ENCODE peak calls at places on chromosomes 11 and 22, in eight cellular contexts. One of them, this sample, is unnamed.

GRCh38 chr22:46577361-46578249 is 40.2 kb upstream of the CELSR1 start:
- DNase-seq in mammary epithelial cell: no peak
- DNase-seq in HCT116: no peak
- DNase-seq in head of caudate nucleus: peak
- DNase-seq in DMS153: no peak
- DNase-seq in astrocyte of the spinal cord: no peak
- DNase-seq in activated T-cell treated with anti-CD3 and anti-CD28 coated beads, Interleukin-2, amount 50 U/mL, for 72 hours: peak
- DNase-seq in AG09309: no peak
- DNase-seq in this sample: peak

GRCh38 chr11:20235164-20235563 is 74.9 kb upstream of the DBX1 start:
- DNase-seq in mammary epithelial cell: no peak
- DNase-seq in HCT116: no peak
- DNase-seq in head of caudate nucleus: no peak
- DNase-seq in DMS153: no peak
- DNase-seq in astrocyte of the spinal cord: no peak
- DNase-seq in activated T-cell treated with anti-CD3 and anti-CD28 coated beads, Interleukin-2, amount 50 U/mL, for 72 hours: no peak
- DNase-seq in AG09309: no peak
- DNase-seq in this sample: no peak

GRCh38 chr11:27626269-27626937 is 73.9 kb downstream of the BDNF start:
- DNase-seq in mammary epithelial cell: no peak
- DNase-seq in HCT116: no peak
- DNase-seq in head of caudate nucleus: no peak
- DNase-seq in DMS153: no peak
- DNase-seq in astrocyte of the spinal cord: no peak
- DNase-seq in activated T-cell treated with anti-CD3 and anti-CD28 coated beads, Interleukin-2, amount 50 U/mL, for 72 hours: no peak
- DNase-seq in AG09309: no peak
- DNase-seq in this sample: no peak

GRCh38 chr11:32641361-32641760 is 57.7 kb downstream of the EIF3M start:
- DNase-seq in mammary epithelial cell: no peak
- DNase-seq in HCT116: no peak
- DNase-seq in head of caudate nucleus: no peak
- DNase-seq in DMS153: no peak
- DNase-seq in astrocyte of the spinal cord: no peak
- DNase-seq in activated T-cell treated with anti-CD3 and anti-CD28 coated beads, Interleukin-2, amount 50 U/mL, for 72 hours: no peak
- DNase-seq in AG09309: no peak
- DNase-seq in this sample: no peak

GRCh38 chr11:13261600-13262061 is 16.0 kb upstream of the BMAL1 start:
- DNase-seq in mammary epithelial cell: peak
- DNase-seq in HCT116: peak
- DNase-seq in head of caudate nucleus: no peak
- DNase-seq in DMS153: no peak
- DNase-seq in astrocyte of the spinal cord: peak
- DNase-seq in activated T-cell treated with anti-CD3 and anti-CD28 coated beads, Interleukin-2, amount 50 U/mL, for 72 hours: no peak
- DNase-seq in AG09309: peak
- DNase-seq in this sample: no peak

GRCh38 chr22:42560781-42561180 is 7.0 kb downstream of the SERHL2 start:
- DNase-seq in mammary epithelial cell: no peak
- DNase-seq in HCT116: no peak
- DNase-seq in head of caudate nucleus: no peak
- DNase-seq in DMS153: no peak
- DNase-seq in astrocyte of the spinal cord: peak
- DNase-seq in activated T-cell treated with anti-CD3 and anti-CD28 coated beads, Interleukin-2, amount 50 U/mL, for 72 hours: peak
- DNase-seq in AG09309: no peak
- DNase-seq in this sample: peak

GRCh38 chr11:9104581-9104980 is 13.2 kb upstream of the SCUBE2 start:
- DNase-seq in mammary epithelial cell: no peak
- DNase-seq in HCT116: no peak
- DNase-seq in head of caudate nucleus: no peak
- DNase-seq in DMS153: no peak
- DNase-seq in astrocyte of the spinal cord: no peak
- DNase-seq in activated T-cell treated with anti-CD3 and anti-CD28 coated beads, Interleukin-2, amount 50 U/mL, for 72 hours: no peak
- DNase-seq in AG09309: no peak
- DNase-seq in this sample: no peak

GRCh38 chr22:29985912-29986311 is 94.4 kb upstream of the HORMAD2 start:
- DNase-seq in mammary epithelial cell: no peak
- DNase-seq in HCT116: no peak
- DNase-seq in head of caudate nucleus: no peak
- DNase-seq in DMS153: no peak
- DNase-seq in astrocyte of the spinal cord: no peak
- DNase-seq in activated T-cell treated with anti-CD3 and anti-CD28 coated beads, Interleukin-2, amount 50 U/mL, for 72 hours: no peak
- DNase-seq in AG09309: no peak
- DNase-seq in this sample: no peak

GRCh38 chr11:69637956-69638871 is 2.7 kb upstream of the CCND1 start:
- DNase-seq in mammary epithelial cell: peak
- DNase-seq in HCT116: peak
- DNase-seq in head of caudate nucleus: no peak
- DNase-seq in DMS153: no peak
- DNase-seq in astrocyte of the spinal cord: peak
- DNase-seq in activated T-cell treated with anti-CD3 and anti-CD28 coated beads, Interleukin-2, amount 50 U/mL, for 72 hours: no peak
- DNase-seq in AG09309: no peak
- DNase-seq in this sample: peak

GRCh38 chr11:107857550-107858216 is 904 bp downstream of the SLC35F2 start:
- DNase-seq in mammary epithelial cell: peak
- DNase-seq in HCT116: no peak
- DNase-seq in head of caudate nucleus: no peak
- DNase-seq in DMS153: no peak
- DNase-seq in astrocyte of the spinal cord: peak
- DNase-seq in activated T-cell treated with anti-CD3 and anti-CD28 coated beads, Interleukin-2, amount 50 U/mL, for 72 hours: no peak
- DNase-seq in AG09309: no peak
- DNase-seq in this sample: no peak

GRCh38 chr11:17354070-17354924 is 2.7 kb downstream of the NCR3LG1 start:
- DNase-seq in mammary epithelial cell: peak
- DNase-seq in HCT116: peak
- DNase-seq in head of caudate nucleus: peak
- DNase-seq in DMS153: peak
- DNase-seq in astrocyte of the spinal cord: peak
- DNase-seq in activated T-cell treated with anti-CD3 and anti-CD28 coated beads, Interleukin-2, amount 50 U/mL, for 72 hours: peak
- DNase-seq in AG09309: no peak
- DNase-seq in this sample: peak

GRCh38 chr11:99687320-99687719 is 666.6 kb downstream of the CNTN5 start:
- DNase-seq in mammary epithelial cell: no peak
- DNase-seq in HCT116: no peak
- DNase-seq in head of caudate nucleus: no peak
- DNase-seq in DMS153: no peak
- DNase-seq in astrocyte of the spinal cord: no peak
- DNase-seq in activated T-cell treated with anti-CD3 and anti-CD28 coated beads, Interleukin-2, amount 50 U/mL, for 72 hours: no peak
- DNase-seq in AG09309: no peak
- DNase-seq in this sample: no peak

GRCh38 chr22:24601217-24602104 is 1.5 kb upstream of the GGT1 start:
- DNase-seq in mammary epithelial cell: no peak
- DNase-seq in HCT116: no peak
- DNase-seq in head of caudate nucleus: peak
- DNase-seq in DMS153: peak
- DNase-seq in astrocyte of the spinal cord: no peak
- DNase-seq in activated T-cell treated with anti-CD3 and anti-CD28 coated beads, Interleukin-2, amount 50 U/mL, for 72 hours: peak
- DNase-seq in AG09309: no peak
- DNase-seq in this sample: no peak

GRCh38 chr11:21142007-21142406 is 472.6 kb downstream of the NELL1 start:
- DNase-seq in mammary epithelial cell: no peak
- DNase-seq in HCT116: no peak
- DNase-seq in head of caudate nucleus: no peak
- DNase-seq in DMS153: peak
- DNase-seq in astrocyte of the spinal cord: no peak
- DNase-seq in activated T-cell treated with anti-CD3 and anti-CD28 coated beads, Interleukin-2, amount 50 U/mL, for 72 hours: no peak
- DNase-seq in AG09309: no peak
- DNase-seq in this sample: peak

GRCh38 chr11:66366844-66367477 is 4.6 kb downstream of the SLC29A2 start:
- DNase-seq in mammary epithelial cell: no peak
- DNase-seq in HCT116: no peak
- DNase-seq in head of caudate nucleus: no peak
- DNase-seq in DMS153: no peak
- DNase-seq in astrocyte of the spinal cord: no peak
- DNase-seq in activated T-cell treated with anti-CD3 and anti-CD28 coated beads, Interleukin-2, amount 50 U/mL, for 72 hours: no peak
- DNase-seq in AG09309: no peak
- DNase-seq in this sample: no peak

GRCh38 chr11:96307748-96308133 is 35.3 kb downstream of the MAML2 start:
- DNase-seq in mammary epithelial cell: peak
- DNase-seq in HCT116: peak
- DNase-seq in head of caudate nucleus: no peak
- DNase-seq in DMS153: peak
- DNase-seq in astrocyte of the spinal cord: peak
- DNase-seq in activated T-cell treated with anti-CD3 and anti-CD28 coated beads, Interleukin-2, amount 50 U/mL, for 72 hours: no peak
- DNase-seq in AG09309: peak
- DNase-seq in this sample: no peak

GRCh38 chr11:33769542-33769941 is 4.8 kb downstream of the FBXO3 start:
- DNase-seq in mammary epithelial cell: peak
- DNase-seq in HCT116: no peak
- DNase-seq in head of caudate nucleus: no peak
- DNase-seq in DMS153: no peak
- DNase-seq in astrocyte of the spinal cord: no peak
- DNase-seq in activated T-cell treated with anti-CD3 and anti-CD28 coated beads, Interleukin-2, amount 50 U/mL, for 72 hours: no peak
- DNase-seq in AG09309: no peak
- DNase-seq in this sample: no peak

GRCh38 chr11:94603587-94603986 is 36.4 kb downstream of the PIWIL4 start:
- DNase-seq in mammary epithelial cell: no peak
- DNase-seq in HCT116: no peak
- DNase-seq in head of caudate nucleus: no peak
- DNase-seq in DMS153: no peak
- DNase-seq in astrocyte of the spinal cord: no peak
- DNase-seq in activated T-cell treated with anti-CD3 and anti-CD28 coated beads, Interleukin-2, amount 50 U/mL, for 72 hours: no peak
- DNase-seq in AG09309: no peak
- DNase-seq in this sample: no peak

GRCh38 chr11:33913991-33914390 is 22.1 kb upstream of the LMO2 start:
- DNase-seq in mammary epithelial cell: no peak
- DNase-seq in HCT116: no peak
- DNase-seq in head of caudate nucleus: no peak
- DNase-seq in DMS153: no peak
- DNase-seq in astrocyte of the spinal cord: no peak
- DNase-seq in activated T-cell treated with anti-CD3 and anti-CD28 coated beads, Interleukin-2, amount 50 U/mL, for 72 hours: no peak
- DNase-seq in AG09309: no peak
- DNase-seq in this sample: no peak

GRCh38 chr11:16226245-16226644 is 130.1 kb downstream of the SOX6 start:
- DNase-seq in mammary epithelial cell: peak
- DNase-seq in HCT116: no peak
- DNase-seq in head of caudate nucleus: no peak
- DNase-seq in DMS153: peak
- DNase-seq in astrocyte of the spinal cord: peak
- DNase-seq in activated T-cell treated with anti-CD3 and anti-CD28 coated beads, Interleukin-2, amount 50 U/mL, for 72 hours: no peak
- DNase-seq in AG09309: no peak
- DNase-seq in this sample: no peak

GRCh38 chr11:9347100-9347499 is 32.7 kb upstream of the TMEM41B start:
- DNase-seq in mammary epithelial cell: no peak
- DNase-seq in HCT116: no peak
- DNase-seq in head of caudate nucleus: no peak
- DNase-seq in DMS153: no peak
- DNase-seq in astrocyte of the spinal cord: no peak
- DNase-seq in activated T-cell treated with anti-CD3 and anti-CD28 coated beads, Interleukin-2, amount 50 U/mL, for 72 hours: no peak
- DNase-seq in AG09309: no peak
- DNase-seq in this sample: no peak

GRCh38 chr11:76794371-76795284 is 11.5 kb downstream of the TSKU start:
- DNase-seq in mammary epithelial cell: no peak
- DNase-seq in HCT116: no peak
- DNase-seq in head of caudate nucleus: no peak
- DNase-seq in DMS153: no peak
- DNase-seq in astrocyte of the spinal cord: no peak
- DNase-seq in activated T-cell treated with anti-CD3 and anti-CD28 coated beads, Interleukin-2, amount 50 U/mL, for 72 hours: no peak
- DNase-seq in AG09309: no peak
- DNase-seq in this sample: no peak

This sample was measured in WTC11.